ENCODE peak calls at places on chromosomes 7 and 10, in ten cellular contexts. D is stimulated activated naive CD4-positive, alpha-beta T cell; A is substantia nigra; P is omental fat pad; Z is NCI-H2227 treated with DMSO at 0.1 percent for 48 hours; U is T-helper 22 cell; K is activated gamma-delta T cell treated with Interleukin-2 at 50 U/mL for 16 hours; C is AG20443; M is right lobe of liver; X is nephron progenitor cell. J is an unnamed sample.
A peak's percentile ranks its signal among the peaks of the same experiment; 100 is the strongest.

GRCh38 chr10:6225263-6225814 is 22.6 kb downstream of the PFKFB3 start:
- DNase-seq in Z (no peak), D (no peak), C (no peak), K (no peak), X (no peak), U (no peak), M (no peak), P (no peak), A (no peak), J (no peak)

GRCh38 chr7:25716421-25716820 is 435.6 kb upstream of the NFE2L3 start:
- DNase-seq in X (no peak), K (no peak), U (no peak), Z (no peak), A (no peak), P (no peak), C (peak; percentile 19), M (no peak), D (no peak), J (no peak)

GRCh38 chr7:26052721-26053120 is 99.3 kb upstream of the NFE2L3 start:
- DNase-seq in U (no peak), M (no peak), C (no peak), A (no peak), P (no peak), Z (no peak), K (no peak), X (no peak), D (no peak), J (no peak)

GRCh38 chr7:90626011-90626410 is 29.9 kb downstream of the CDK14 start:
- DNase-seq in C (peak; percentile 48), U (no peak), P (no peak), K (no peak), Z (no peak), X (no peak), D (no peak), M (no peak), A (no peak), J (no peak)

GRCh38 chr10:97534746-97535367 is 36.1 kb downstream of the UBTD1 start:
- DNase-seq in Z (no peak), A (peak; percentile 67), X (peak; percentile 47), C (peak; percentile 60), M (no peak), P (no peak), U (no peak), D (no peak), K (no peak), J (no peak)

GRCh38 chr10:22466763-22467334 is 121.6 kb downstream of the SPAG6 start:
- DNase-seq in P (no peak), K (no peak), X (no peak), A (no peak), C (no peak), M (no peak), Z (no peak), U (no peak), D (no peak), J (no peak)

GRCh38 chr7:113652501-113652900 is 266.3 kb downstream of the PPP1R3A start:
- DNase-seq in A (no peak), K (no peak), C (no peak), Z (no peak), U (no peak), M (no peak), D (no peak), P (no peak), X (no peak), J (no peak)

GRCh38 chr10:44651834-44652233 is 259.3 kb upstream of the TMEM72 start:
- DNase-seq in K (no peak), A (no peak), D (no peak), X (no peak), Z (no peak), M (no peak), U (no peak), P (no peak), C (peak; percentile 72), J (no peak)

GRCh38 chr10:3220853-3221252 is 48.3 kb upstream of the PITRM1 start:
- DNase-seq in A (no peak), D (no peak), K (no peak), P (no peak), C (peak; percentile 37), U (no peak), M (no peak), Z (no peak), X (no peak), J (no peak)

GRCh38 chr7:157568785-157569584 is 232.2 kb downstream of the DNAJB6 start:
- DNase-seq in K (peak; percentile 43), A (peak; percentile 57), U (peak; percentile 40), D (peak; percentile 67), C (peak; percentile 37), Z (peak; percentile 81), X (peak; percentile 60), M (no peak), P (no peak), J (peak; percentile 51)

GRCh38 chr7:84157171-84157570 is 37.4 kb downstream of the SEMA3A start:
- DNase-seq in A (no peak), C (no peak), D (no peak), P (no peak), M (no peak), K (no peak), U (no peak), Z (no peak), X (no peak), J (no peak)

GRCh38 chr10:80154978-80155695 is 22.6 kb downstream of the PLAC9 start:
- DNase-seq in P (no peak), Z (no peak), U (no peak), A (no peak), D (no peak), C (peak; percentile 82), K (no peak), X (no peak), M (no peak), J (no peak)

GRCh38 chr7:24545215-24545614 is 28.0 kb upstream of the PALS2 start:
- DNase-seq in Z (no peak), X (no peak), D (no peak), A (no peak), M (no peak), U (no peak), K (no peak), P (no peak), C (no peak), J (no peak)

GRCh38 chr10:132733926-132734325 is 52.0 kb downstream of the NKX6-2 start:
- DNase-seq in U (no peak), K (no peak), A (no peak), Z (no peak), P (no peak), C (no peak), D (no peak), X (no peak), M (no peak), J (no peak)

GRCh38 chr10:104450954-104451353 is 97.3 kb downstream of the CFAP58 start:
- DNase-seq in P (no peak), X (no peak), M (no peak), K (no peak), C (peak; percentile 22), U (no peak), Z (no peak), A (no peak), D (no peak), J (no peak)

GRCh38 chr7:74502216-74502891 is 48.6 kb downstream of the GTF2IRD1 start:
- DNase-seq in X (no peak), P (no peak), M (peak; percentile 91), A (peak; percentile 33), U (no peak), K (no peak), Z (no peak), D (no peak), C (peak; percentile 45), J (no peak)

GRCh38 chr10:127848226-127848625 is 44.5 kb downstream of the CLRN3 start:
- DNase-seq in D (no peak), P (no peak), K (no peak), Z (no peak), A (no peak), U (no peak), C (no peak), X (no peak), M (no peak), J (no peak)

GRCh38 chr10:128026620-128027281 is 99.5 kb downstream of the MKI67 start:
- DNase-seq in M (no peak), P (no peak), Z (no peak), D (no peak), U (no peak), A (no peak), X (no peak), C (no peak), K (no peak), J (no peak)

GRCh38 chr7:138032775-138033174 is 30.9 kb upstream of the CREB3L2 start:
- DNase-seq in U (no peak), A (no peak), C (no peak), K (no peak), M (no peak), X (no peak), D (no peak), Z (no peak), P (no peak), J (no peak)

GRCh38 chr7:133645870-133646492 is 393.1 kb downstream of the EXOC4 start:
- DNase-seq in D (no peak), A (no peak), P (no peak), X (no peak), Z (no peak), M (no peak), K (no peak), C (peak; percentile 37), U (no peak), J (peak; percentile 38)

GRCh38 chr10:13823046-13823711 is 236.4 kb downstream of the PRPF18 start:
- DNase-seq in D (no peak), K (no peak), X (no peak), Z (peak; percentile 45), M (no peak), A (no peak), C (no peak), U (no peak), P (no peak), J (peak; percentile 26)

GRCh38 chr7:120675076-120675475 is 182.9 kb downstream of the TSPAN12 start:
- DNase-seq in U (no peak), D (no peak), X (no peak), M (no peak), A (no peak), Z (no peak), P (no peak), C (no peak), K (no peak), J (no peak)

GRCh38 chr10:80528185-80528700 is 9.5 kb upstream of the SH2D4B start:
- DNase-seq in M (no peak), K (no peak), D (no peak), U (no peak), C (no peak), X (no peak), A (no peak), Z (no peak), P (no peak), J (no peak)

GRCh38 chr7:28083159-28083997 is 97.2 kb downstream of the JAZF1 start:
- DNase-seq in D (no peak), M (peak; percentile 70), X (no peak), A (no peak), Z (no peak), P (no peak), U (no peak), K (no peak), C (peak; percentile 72), J (no peak)

GRCh38 chr10:49313501-49314070 is 14.6 kb downstream of the C10orf71 start:
- DNase-seq in K (no peak), U (no peak), A (no peak), Z (no peak), X (no peak), M (no peak), C (no peak), D (no peak), P (no peak), J (no peak)

GRCh38 chr10:20984632-20985031 is 87.5 kb upstream of the NEBL start:
- DNase-seq in M (no peak), Z (peak; percentile 79), K (no peak), X (no peak), C (no peak), P (no peak), A (no peak), U (no peak), D (no peak), J (no peak)

GRCh38 chr10:132163278-132163765 is 23.4 kb upstream of the DPYSL4 start:
- DNase-seq in M (no peak), P (no peak), U (no peak), X (peak; percentile 72), C (peak; percentile 52), A (no peak), K (no peak), D (no peak), Z (no peak), J (peak; percentile 89)

GRCh38 chr7:106166651-106167342 is 54.7 kb upstream of the SYPL1 start:
- DNase-seq in C (peak; percentile 81), P (no peak), Z (peak; percentile 69), D (peak; percentile 32), U (no peak), A (no peak), K (peak; percentile 20), M (no peak), X (peak; percentile 56), J (peak; percentile 67)